ENCODE peak calls at places on chromosome 15, in five cellular contexts. A is stimulated activated CD4-positive, alpha-beta T cell treated with anti-CD3 and anti-CD28 coated beads, TNF-alpha, amount 100 ng/mL, for 4 hours; L is T-helper 9 cell; R is effector CD4-positive, alpha-beta T cell; N is stomach. C is an unnamed sample.

GRCh38 chr15:62606376-62607164 is 436.0 kb upstream of the TPM1 start:
- DNase-seq in R (no peak), A (no peak), N (no peak), L (no peak), C (no peak)

GRCh38 chr15:65382921-65383320 is 5.1 kb upstream of the IGDCC3 start:
- DNase-seq in N (no peak), R (no peak), A (no peak), L (no peak), C (no peak)

GRCh38 chr15:34241376-34242350 is 16.8 kb downstream of the EMC4 start:
- DNase-seq in A (peak; percentile 23), N (no peak), L (no peak), R (peak; percentile 8), C (no peak)

GRCh38 chr15:60318236-60318867 is 79.4 kb downstream of the ANXA2 start:
- DNase-seq in R (no peak), A (no peak), N (no peak), L (no peak), C (no peak)

GRCh38 chr15:27805261-27806220 is 293.6 kb downstream of the OCA2 start:
- DNase-seq in N (no peak), R (no peak), A (no peak), L (no peak), C (no peak)

GRCh38 chr15:65032823-65033537 is 3.5 kb upstream of the MTFMT start:
- DNase-seq in N (peak; percentile 68), R (peak; percentile 24), A (no peak), L (peak; percentile 8), C (no peak)

GRCh38 chr15:37106490-37107001 is 6.2 kb upstream of the MEIS2 start:
- DNase-seq in R (no peak), A (no peak), L (no peak), N (no peak), C (no peak)

GRCh38 chr15:63583027-63583426 is 14.2 kb upstream of the FBXL22 start:
- DNase-seq in L (no peak), A (no peak), N (no peak), R (no peak), C (no peak)

GRCh38 chr15:75200765-75201608 is 695 bp upstream of the C15orf39 start:
- DNase-seq in N (peak; percentile 73), R (no peak), A (peak; percentile 43), L (peak; percentile 27), C (peak; percentile 8)

GRCh38 chr15:27449041-27449440 is 478.1 kb downstream of the GABRG3 start:
- DNase-seq in A (no peak), L (no peak), R (no peak), N (no peak), C (no peak)

GRCh38 chr15:59687831-59688230 is 1.3 kb downstream of the BNIP2 start:
- DNase-seq in R (no peak), N (no peak), A (no peak), L (no peak), C (no peak)

GRCh38 chr15:53272116-53272515 is 482.0 kb upstream of the ONECUT1 start:
- DNase-seq in R (no peak), A (no peak), L (no peak), N (no peak), C (no peak)

GRCh38 chr15:68497206-68497910 is 65.4 kb upstream of the ITGA11 start:
- DNase-seq in A (no peak), L (no peak), N (no peak), R (no peak), C (no peak)

GRCh38 chr15:62067448-62068044 is 769 bp downstream of the C2CD4A start:
- DNase-seq in L (peak; percentile 4), R (no peak), A (no peak), N (peak; percentile 37), C (no peak)

GRCh38 chr15:51312754-51313390 is 25.5 kb downstream of the CYP19A1 start:
- DNase-seq in L (no peak), A (no peak), R (no peak), N (no peak), C (no peak)

GRCh38 chr15:73914145-73914544 is 12.1 kb upstream of the LOXL1 start:
- DNase-seq in N (no peak), L (no peak), A (no peak), R (no peak), C (no peak)

GRCh38 chr15:101494251-101494796 is 4.8 kb upstream of the PCSK6 start:
- DNase-seq in A (no peak), R (no peak), N (no peak), L (no peak), C (no peak)

GRCh38 chr15:47607750-47608149 is 109.6 kb upstream of the SEMA6D start:
- DNase-seq in R (no peak), A (no peak), N (no peak), L (no peak), C (no peak)

GRCh38 chr15:70320077-70320830 is 222.5 kb upstream of the TLE3 start:
- DNase-seq in L (no peak), N (peak; percentile 51), A (no peak), R (no peak), C (no peak)

GRCh38 chr15:59165726-59166125 is 40.9 kb upstream of the LDHAL6B start:
- DNase-seq in N (no peak), L (no peak), R (no peak), A (no peak), C (no peak)

GRCh38 chr15:73989001-73989798 is 2.9 kb downstream of the STOML1 start:
- DNase-seq in R (no peak), N (no peak), L (no peak), A (no peak), C (no peak)

GRCh38 chr15:41013698-41014414 is 60.6 kb downstream of the CHAC1 start:
- DNase-seq in R (no peak), N (no peak), A (no peak), L (no peak), C (no peak)

GRCh38 chr15:45276851-45277250 is 24.8 kb downstream of the SLC28A2 start:
- DNase-seq in N (no peak), A (no peak), R (no peak), L (no peak), C (no peak)

GRCh38 chr15:91469627-91470567 is 369.8 kb downstream of the SV2B start:
- DNase-seq in R (peak; percentile 16), A (peak; percentile 44), N (peak; percentile 29), L (peak; percentile 23), C (peak; percentile 20)

GRCh38 chr15:98866503-98866902 is 141.1 kb downstream of the PGPEP1L start:
- DNase-seq in N (no peak), A (no peak), R (no peak), L (no peak), C (no peak)

GRCh38 chr15:35293353-35294130 is 208.4 kb upstream of the NANOGP8 start:
- DNase-seq in L (no peak), A (no peak), R (no peak), N (no peak), C (no peak)

GRCh38 chr15:31814082-31814481 is 216.2 kb upstream of the CHRNA7 start:
- DNase-seq in R (no peak), N (no peak), A (no peak), L (no peak), C (no peak)

GRCh38 chr15:25847066-25847465 is 16.1 kb downstream of the ATP10A start:
- DNase-seq in R (no peak), A (no peak), L (no peak), N (no peak), C (no peak)

GRCh38 chr15:69402816-69403215 is 11.3 kb upstream of the KIF23 start:
- DNase-seq in L (no peak), R (no peak), A (no peak), N (no peak), C (no peak)

GRCh38 chr15:52790166-52790708 is at the start of gene ONECUT1:
- DNase-seq in R (no peak), L (no peak), A (peak; percentile 13), N (peak; percentile 51), C (peak; percentile 11)

GRCh38 chr15:70271422-70272088 is 173.8 kb upstream of the TLE3 start:
- DNase-seq in A (no peak), L (no peak), N (no peak), R (no peak), C (no peak)

GRCh38 chr15:57330619-57331018 is 45.7 kb upstream of the CGNL1 start:
- DNase-seq in N (no peak), R (no peak), A (no peak), L (no peak), C (no peak)

C was measured in T-helper 22 cell.